ENCODE peak calls at places on chromosome 3, in six cellular contexts. E, J, V, Q, U and L are unnamed samples.

GRCh38 chr3:66233033-66233432 is 12.2 kb downstream of the SLC25A26 start:
- DNase-seq in J (no peak), Q (no peak), V (no peak), U (no peak), E (no peak), L (no peak)

GRCh38 chr3:157920804-157921203 is 185.4 kb downstream of the SHOX2 start:
- DNase-seq in U (no peak), J (no peak), Q (no peak), E (no peak), V (no peak), L (no peak)

GRCh38 chr3:38755130-38755529 is 60.9 kb downstream of the SCN10A start:
- DNase-seq in E (no peak), Q (no peak), J (no peak), V (peak), U (no peak), L (peak)

GRCh38 chr3:52350981-52351761 is 35.1 kb downstream of the DNAH1 start:
- DNase-seq in Q (no peak), U (no peak), J (peak), E (no peak), V (no peak), L (no peak)

GRCh38 chr3:124978627-124979026 is 44.1 kb upstream of the MUC13 start:
- DNase-seq in U (no peak), E (no peak), V (no peak), J (no peak), Q (no peak), L (no peak)

GRCh38 chr3:120013481-120013880 is 80.8 kb downstream of the GSK3B start:
- DNase-seq in V (peak), E (peak), J (no peak), U (no peak), Q (no peak), L (peak)

GRCh38 chr3:143135150-143135549 is 15.6 kb downstream of the CHST2 start:
- DNase-seq in V (peak), U (no peak), J (no peak), E (peak), Q (peak), L (peak)

GRCh38 chr3:106423321-106424225 is 554.8 kb upstream of the CBLB start:
- DNase-seq in V (peak), Q (no peak), J (no peak), U (no peak), E (no peak), L (no peak)

GRCh38 chr3:141656771-141657170 is 81.3 kb upstream of the RNF7 start:
- DNase-seq in V (peak), E (peak), Q (peak), U (no peak), J (no peak), L (peak)

DNA sequence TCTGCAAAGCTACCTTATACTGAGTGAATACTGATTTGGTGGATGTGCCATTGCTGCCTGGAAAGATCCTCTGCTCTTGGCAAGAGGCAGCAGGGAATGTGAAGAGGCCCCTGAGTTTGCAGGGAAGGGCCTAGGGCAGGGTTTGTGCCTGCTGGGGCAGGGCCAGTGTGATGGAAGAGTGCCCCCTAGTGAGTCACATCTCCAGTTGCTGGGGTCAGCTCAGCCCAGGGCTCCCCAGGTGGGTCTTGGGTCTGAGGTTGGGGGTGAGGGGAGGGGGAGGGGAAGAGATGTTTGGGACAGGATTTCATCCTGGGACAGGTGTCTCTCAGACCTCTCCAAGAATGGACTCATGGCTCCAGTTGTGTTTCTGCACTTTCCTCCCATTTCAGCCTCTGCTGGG is 4.1 kb upstream of the AMOTL2 start:
- DNase-seq in Q (no peak), V (peak), U (no peak), J (no peak), E (peak), L (peak)
- TF ChIP-seq CTCF in Q (peak), V (peak), U (peak), J (peak), E (peak), L (peak)

GRCh38 chr3:189868061-189868460 is 236.9 kb downstream of the TP63 start:
- DNase-seq in U (no peak), E (no peak), J (no peak), Q (no peak), V (no peak), L (no peak)

DNA sequence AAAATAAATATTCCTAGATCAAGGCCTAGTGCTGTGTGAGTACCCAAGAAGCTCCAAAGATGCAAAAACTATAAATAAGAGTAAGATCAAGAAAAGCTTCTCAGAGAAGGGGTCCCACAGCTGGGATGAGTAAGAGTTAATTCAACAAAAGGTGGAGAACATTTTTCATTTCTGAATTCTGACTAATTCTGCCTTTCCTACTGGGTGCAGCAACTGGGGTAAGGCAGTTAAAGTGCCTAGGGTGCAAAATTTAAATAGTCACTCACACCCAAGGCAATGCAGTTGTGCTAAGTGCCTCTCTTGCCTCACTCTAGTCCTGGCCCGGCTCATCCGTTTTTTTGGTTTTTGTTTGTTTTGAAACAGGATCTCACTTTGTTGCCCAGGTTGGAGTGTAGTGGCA is 240.2 kb downstream of the TP63 start:
- DNase-seq in E (no peak), J (no peak), Q (no peak), V (no peak), U (no peak), L (no peak)
- TF ChIP-seq CTCF in E (no peak), J (no peak), Q (no peak), V (no peak), U (no peak), L (no peak)

GRCh38 chr3:37115451-37115850 is 58.9 kb downstream of the LRRFIP2 start:
- DNase-seq in Q (no peak), E (peak), U (no peak), J (no peak), V (peak), L (peak)

GRCh38 chr3:37112987-37113386 is 61.4 kb downstream of the LRRFIP2 start:
- DNase-seq in J (no peak), E (no peak), U (no peak), Q (no peak), V (no peak), L (no peak)

GRCh38 chr3:37107846-37108245 is 66.5 kb downstream of the LRRFIP2 start:
- DNase-seq in E (no peak), J (no peak), V (no peak), Q (no peak), U (no peak), L (no peak)

GRCh38 chr3:37114251-37115145 is 59.9 kb downstream of the LRRFIP2 start:
- DNase-seq in V (peak), E (peak), J (no peak), U (no peak), Q (peak), L (peak)

DNA sequence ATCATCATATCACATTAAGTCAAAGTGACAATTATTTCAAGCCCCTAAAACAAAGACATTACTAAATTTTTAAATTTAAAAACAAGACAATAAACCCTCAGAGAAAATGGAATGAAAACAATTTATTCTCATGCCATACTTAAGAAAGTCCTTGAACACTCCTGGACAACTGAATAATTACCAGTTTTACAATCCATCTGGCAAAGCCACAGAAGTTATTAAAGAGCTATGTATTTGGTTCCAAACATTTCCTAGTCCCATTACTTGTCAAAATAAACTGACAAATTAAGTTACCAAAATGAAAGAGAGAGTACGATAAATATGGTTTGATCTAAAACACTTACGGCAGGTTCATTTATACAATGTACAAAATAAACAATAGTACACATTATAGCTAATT is 63.2 kb downstream of the LRRFIP2 start:
- DNase-seq in E (no peak), Q (no peak), V (no peak), J (no peak), U (no peak), L (no peak)
- TF ChIP-seq CTCF in E (no peak), Q (no peak), V (no peak), J (no peak), U (no peak), L (no peak)

DNA sequence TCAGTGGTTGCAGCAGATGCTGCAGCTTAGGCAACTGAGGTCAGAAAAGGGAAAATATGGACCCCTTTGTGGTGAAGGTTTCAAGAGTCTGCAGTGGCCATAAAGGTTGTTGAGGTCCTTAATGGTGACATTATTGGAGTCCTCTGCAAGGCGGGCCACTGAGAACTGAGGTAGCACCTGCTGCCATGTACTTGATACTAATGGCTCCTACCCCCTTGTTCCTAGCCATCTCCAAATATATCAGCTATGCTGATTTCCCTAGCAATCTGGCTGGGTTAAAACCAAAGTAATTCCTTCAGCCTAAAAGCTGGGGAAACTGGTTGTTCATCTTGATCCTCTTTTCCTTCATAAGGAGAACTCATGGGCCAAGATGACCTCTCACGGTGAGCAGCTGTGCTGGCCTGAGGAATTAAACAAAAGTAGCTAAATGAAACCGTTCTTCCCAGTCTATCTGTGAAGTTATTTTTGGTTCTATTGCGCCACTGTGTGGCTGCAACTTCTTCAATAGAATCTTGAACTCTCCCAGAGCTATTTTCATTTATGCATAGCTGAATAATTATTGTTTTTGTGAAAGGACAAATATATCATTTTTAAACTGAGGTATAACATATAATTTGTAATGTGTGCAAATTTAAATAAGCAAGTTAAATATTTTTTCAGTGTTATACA is 76.1 kb upstream of the PLSCR4 start:
- DNase-seq in U (no peak), J (no peak), E (peak), Q (peak), V (peak), L (peak)
- TF ChIP-seq CTCF in U (peak), J (peak), E (peak), Q (peak), V (peak), L (peak)

DNA sequence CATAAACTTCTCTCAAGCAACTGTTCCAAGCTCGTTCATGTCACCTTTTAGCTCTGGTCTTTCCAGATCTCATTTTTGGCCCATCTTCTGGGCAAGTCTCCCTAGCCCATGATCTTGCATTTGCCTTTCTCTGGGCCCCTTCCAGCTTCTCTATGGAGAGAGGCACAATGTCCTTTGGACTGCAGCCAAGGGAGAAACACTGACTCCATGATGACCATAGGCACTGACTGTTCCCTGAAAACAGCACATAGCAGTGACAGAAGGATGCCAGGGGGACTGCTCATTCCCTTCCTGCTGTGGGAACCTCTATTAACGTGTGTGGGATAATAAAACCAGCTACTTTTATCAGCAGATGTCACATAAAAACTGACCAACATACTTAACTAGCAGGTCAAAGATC is 60.3 kb downstream of the STRIT1 start:
- DNase-seq in U (peak), E (peak), J (peak), V (peak), Q (peak), L (peak)
- TF ChIP-seq CTCF in U (no peak), E (no peak), J (no peak), V (no peak), Q (no peak), L (no peak)

DNA sequence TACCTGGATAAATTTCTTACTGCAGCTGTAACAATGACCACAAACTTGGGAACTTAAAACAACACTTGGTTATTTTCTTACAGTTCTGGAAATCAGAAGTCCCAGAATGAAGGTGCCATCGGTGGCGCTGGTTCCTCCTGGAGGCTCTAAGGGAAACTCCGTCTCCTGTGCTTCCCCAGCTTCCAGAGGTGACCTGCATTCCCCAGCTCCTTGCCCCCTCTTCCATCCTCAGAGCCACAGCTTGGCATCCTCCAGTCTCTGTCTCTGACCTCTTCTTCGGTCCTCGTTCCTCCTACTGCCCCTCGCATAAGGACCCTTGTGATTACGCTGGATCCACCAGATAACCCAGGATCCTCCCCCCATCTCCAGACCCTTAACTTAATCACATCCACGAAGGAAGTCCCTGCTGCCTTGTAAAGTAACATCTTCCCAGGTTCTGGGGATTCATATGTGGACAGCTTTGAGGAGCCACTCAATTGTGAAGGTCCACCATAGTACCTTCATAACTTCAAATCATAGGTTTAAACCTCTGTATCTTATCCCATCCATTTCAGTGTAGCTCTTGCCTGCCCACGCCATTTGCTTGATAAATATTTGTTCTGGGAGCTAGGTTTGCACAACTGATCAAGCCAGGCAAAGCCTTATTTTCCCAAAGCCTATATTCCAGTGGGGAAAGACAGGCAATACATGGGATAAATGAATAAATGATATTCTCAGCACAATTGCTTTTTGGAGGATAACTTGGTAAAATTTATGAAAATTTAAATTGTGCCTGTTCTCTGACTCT is 34.8 kb downstream of the KLF15 start:
- DNase-seq in J (no peak), Q (no peak), U (no peak), V (no peak), E (no peak), L (no peak)
- TF ChIP-seq CTCF in J (no peak), Q (no peak), U (no peak), V (no peak), E (no peak), L (no peak)

GRCh38 chr3:49872801-49873281 is 3.1 kb upstream of the CAMKV start:
- DNase-seq in J (no peak), V (no peak), Q (no peak), E (no peak), U (no peak), L (no peak)
- TF ChIP-seq CTCF in J (no peak), V (no peak), Q (no peak), E (no peak), U (no peak), L (no peak)

DNA sequence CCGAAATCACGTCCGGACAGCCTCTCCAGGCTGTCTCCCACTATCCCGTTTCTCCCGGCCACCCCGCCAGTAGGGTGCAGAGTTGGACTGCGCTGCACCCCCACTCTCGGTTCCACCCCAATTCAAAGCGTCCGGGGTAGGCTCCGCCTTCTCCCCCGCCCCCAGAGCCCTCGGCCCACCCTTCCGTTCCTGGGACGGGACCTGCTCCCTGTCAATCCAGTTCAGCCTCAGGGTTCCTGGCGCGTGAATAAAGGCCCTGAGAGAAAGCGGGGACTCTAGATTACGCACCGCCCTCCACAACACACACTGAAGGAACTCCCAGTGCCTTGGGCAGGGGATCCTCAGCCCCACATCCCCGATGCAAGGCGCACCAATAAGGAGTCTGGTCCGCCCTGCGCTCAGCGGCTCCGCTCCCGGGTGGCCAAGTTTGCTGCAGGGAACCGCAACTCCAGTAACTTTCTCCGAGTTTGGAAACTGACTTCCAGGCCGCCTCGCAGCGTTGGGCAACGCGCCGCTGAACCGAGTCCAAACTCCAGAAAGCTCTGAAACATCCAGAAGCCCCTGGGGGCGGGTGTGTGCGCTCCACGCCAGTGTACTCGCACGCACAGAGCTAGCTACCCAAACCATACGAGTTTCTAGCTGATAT is 1.9 kb downstream of the ADAMTS9 start:
- DNase-seq in U (peak), J (peak), E (peak), Q (peak), V (peak), L (peak)
- TF ChIP-seq CTCF in U (peak), J (peak), E (peak), Q (peak), V (peak), L (peak)

DNA sequence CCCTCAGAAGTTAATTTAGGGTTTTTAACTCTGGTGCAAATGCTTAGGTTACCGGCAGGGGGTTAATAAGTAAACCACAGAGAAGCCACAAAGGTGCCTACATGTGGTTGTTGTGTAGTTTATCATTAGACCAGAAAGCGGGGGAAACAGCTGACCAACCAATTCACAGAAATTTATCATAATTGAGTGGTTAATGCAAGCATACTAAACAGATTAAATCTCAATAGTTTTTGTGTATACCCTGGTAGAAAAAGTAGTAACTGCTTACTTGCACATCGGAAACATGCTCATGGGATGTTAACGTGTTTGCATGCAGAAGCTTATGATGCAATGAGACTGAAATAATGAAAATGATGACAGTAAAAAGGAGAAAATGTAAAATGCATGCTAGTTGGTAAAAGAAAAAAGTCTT is 316.0 kb downstream of the PTPRG start:
- DNase-seq in U (no peak), Q (no peak), J (no peak), E (peak), V (peak), L (peak)
- TF ChIP-seq CTCF in U (no peak), Q (peak), J (no peak), E (no peak), V (peak), L (peak)